ENCODE peak calls at places on chromosomes 7 and 10, in four cellular contexts. N, K, U and L are unnamed samples. For H3K4me1, the result is how much of the 10 kb centered on the place peaks cover.

GRCh38 chr7:145411066-145411465 is 575.2 kb upstream of the TPK1 start:
- DNase-seq in N (no peak), K (no peak), U (no peak), L (no peak)

GRCh38 chr10:101311440-101312067 is 42.4 kb upstream of the BTRC start:
- DNase-seq in N (no peak), K (no peak), U (no peak), L (no peak)

GRCh38 chr10:35050556-35050955 is 39.6 kb downstream of the CUL2 start:
- DNase-seq in N (no peak), K (no peak), U (no peak), L (no peak)

GRCh38 chr10:4541292-4541691 is 284.7 kb upstream of the AKR1E2 start:
- DNase-seq in N (no peak), K (peak), U (no peak), L (no peak)

GRCh38 chr7:7785349-7785973 is 67.1 kb upstream of the RPA3 start:
- DNase-seq in N (no peak), K (no peak), U (no peak), L (no peak)

GRCh38 chr10:128268015-128268722 is 141.9 kb upstream of the MKI67 start:
- DNase-seq in N (no peak), K (no peak), U (no peak), L (no peak)

GRCh38 chr10:43027331-43027955 is 49.4 kb upstream of the RET start:
- DNase-seq in N (no peak), K (no peak), U (no peak), L (no peak)

GRCh38 chr7:81632418-81632817 is 137.4 kb downstream of the HGF start:
- DNase-seq in N (no peak), K (no peak), U (no peak), L (no peak)

GRCh38 chr7:37942934-37943610 is 22.6 kb downstream of the EPDR1 start:
- DNase-seq in N (no peak), K (no peak), U (peak), L (no peak)

GRCh38 chr10:119768455-119769094 is 42.7 kb downstream of the INPP5F start:
- DNase-seq in N (no peak), K (no peak), U (no peak), L (no peak)

GRCh38 chr7:13189712-13190111 is 502.3 kb downstream of the ARL4A start:
- DNase-seq in N (no peak), K (no peak), U (no peak), L (no peak)

GRCh38 chr10:111084346-111085255 is 7.8 kb downstream of the ADRA2A start:
- DNase-seq in N (no peak), K (no peak), U (no peak), L (no peak)

GRCh38 chr7:145928937-145929336 is 187.7 kb upstream of the CNTNAP2 start:
- DNase-seq in N (no peak), K (no peak), U (no peak), L (no peak)

GRCh38 chr7:138386821-138387220 is 73.2 kb upstream of the TRIM24 start:
- DNase-seq in N (no peak), K (no peak), U (no peak), L (no peak)

GRCh38 chr7:111025013-111025412 is 65.9 kb upstream of the LRRN3 start:
- DNase-seq in N (peak), K (no peak), U (no peak), L (no peak)

GRCh38 chr10:62554632-62555199 is 180.5 kb downstream of the ZNF365 start:
- DNase-seq in N (no peak), K (no peak), U (no peak), L (no peak)

GRCh38 chr10:58385784-58386112 is 538 bp downstream of the TFAM start:
- DNase-seq in N (no peak), K (peak), U (peak), L (peak)

DNA sequence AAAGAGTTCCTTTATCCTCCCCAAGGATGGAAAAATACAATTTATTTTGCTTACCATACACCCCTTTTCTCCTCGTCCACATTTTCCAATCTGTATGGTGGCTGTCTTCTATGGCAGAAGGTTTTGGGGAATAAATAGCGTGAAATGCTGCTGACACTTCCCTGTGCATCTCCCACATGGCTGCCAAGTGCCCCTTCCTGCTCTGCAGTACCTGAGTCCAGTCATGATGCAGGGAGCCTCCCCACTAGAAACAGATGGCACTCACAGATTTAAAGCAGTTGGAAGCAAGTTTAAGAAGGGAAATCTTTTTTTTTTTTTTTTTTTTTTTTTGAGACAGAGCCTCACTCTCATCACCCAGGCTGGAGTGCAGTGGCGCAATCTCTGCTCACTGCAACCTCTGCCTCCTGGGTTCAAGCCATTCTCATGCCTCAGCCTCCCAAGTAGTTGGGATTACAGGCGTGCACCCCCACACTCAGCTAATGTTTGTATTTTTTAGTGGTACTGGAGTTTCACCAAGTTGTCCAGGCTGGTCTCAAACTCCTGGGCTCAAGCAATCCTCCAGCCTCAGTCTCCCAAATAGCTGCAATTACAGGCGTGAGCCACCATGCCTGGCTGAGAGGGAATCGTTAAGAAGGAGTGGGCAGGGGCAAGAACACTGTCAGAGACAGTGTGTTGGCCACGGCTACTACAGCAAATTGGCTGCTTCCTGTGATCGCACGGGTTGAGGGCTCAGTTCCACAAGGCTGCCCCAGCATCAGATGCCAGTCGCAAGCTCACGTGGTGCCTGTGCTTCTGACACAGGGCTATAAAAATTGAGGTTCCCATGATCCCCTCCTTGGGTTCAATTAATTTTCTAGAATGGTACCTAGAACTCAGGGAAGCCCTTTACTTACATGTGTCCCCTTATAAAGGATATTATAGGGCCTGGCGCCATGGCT is 5.3 kb upstream of the PILRA start:
- DNase-seq in N (no peak), K (no peak), U (peak), L (no peak)
- H3K4me3 ChIP-seq in N (no peak), K (no peak), U (no peak), L (no peak)

GRCh38 chr7:130874071-130874915 is 140.3 kb upstream of the KLF14 start:
- DNase-seq in N (no peak), K (no peak), U (no peak), L (no peak)
- H3K4me1 ChIP-seq in N (under half), K (under half), U (under half), L (under half)

DNA sequence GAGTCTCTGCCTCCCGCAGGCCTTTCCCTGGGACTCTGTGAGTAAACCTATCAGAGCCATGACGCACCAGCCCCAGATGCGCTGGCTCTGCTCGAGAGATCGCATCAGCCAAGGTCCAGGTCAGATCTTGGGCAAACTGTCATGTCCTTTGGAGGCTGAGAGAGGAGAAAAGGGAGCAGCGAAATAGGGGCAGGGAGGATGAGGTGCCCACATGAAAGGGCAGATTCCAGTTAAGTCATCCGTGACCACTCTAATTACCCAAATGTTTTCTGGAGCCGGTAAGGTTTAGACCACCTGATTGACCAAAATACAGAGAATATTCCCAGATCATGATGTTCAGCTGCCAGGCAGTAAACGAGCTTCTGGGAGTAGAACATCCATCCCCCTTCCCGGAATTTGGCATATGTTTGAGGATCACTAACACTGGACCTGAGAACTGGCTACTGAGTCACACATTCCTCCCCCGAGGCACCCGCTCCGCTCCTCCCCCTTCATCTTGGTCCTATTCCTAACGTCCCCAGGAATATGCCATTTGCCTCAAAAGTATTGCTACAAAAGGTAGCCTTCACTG is 88.0 kb downstream of the FGFR2 start:
- DNase-seq in N (no peak), K (no peak), U (peak), L (no peak)
- H3K27ac ChIP-seq in N (no peak), K (no peak), U (peak), L (no peak)

GRCh38 chr7:106503626-106504025 is 157.3 kb downstream of the CCDC71L start:
- DNase-seq in N (no peak), K (no peak), U (no peak), L (no peak)
- H3K4me3 ChIP-seq in N (no peak), K (no peak), U (no peak), L (no peak)

DNA sequence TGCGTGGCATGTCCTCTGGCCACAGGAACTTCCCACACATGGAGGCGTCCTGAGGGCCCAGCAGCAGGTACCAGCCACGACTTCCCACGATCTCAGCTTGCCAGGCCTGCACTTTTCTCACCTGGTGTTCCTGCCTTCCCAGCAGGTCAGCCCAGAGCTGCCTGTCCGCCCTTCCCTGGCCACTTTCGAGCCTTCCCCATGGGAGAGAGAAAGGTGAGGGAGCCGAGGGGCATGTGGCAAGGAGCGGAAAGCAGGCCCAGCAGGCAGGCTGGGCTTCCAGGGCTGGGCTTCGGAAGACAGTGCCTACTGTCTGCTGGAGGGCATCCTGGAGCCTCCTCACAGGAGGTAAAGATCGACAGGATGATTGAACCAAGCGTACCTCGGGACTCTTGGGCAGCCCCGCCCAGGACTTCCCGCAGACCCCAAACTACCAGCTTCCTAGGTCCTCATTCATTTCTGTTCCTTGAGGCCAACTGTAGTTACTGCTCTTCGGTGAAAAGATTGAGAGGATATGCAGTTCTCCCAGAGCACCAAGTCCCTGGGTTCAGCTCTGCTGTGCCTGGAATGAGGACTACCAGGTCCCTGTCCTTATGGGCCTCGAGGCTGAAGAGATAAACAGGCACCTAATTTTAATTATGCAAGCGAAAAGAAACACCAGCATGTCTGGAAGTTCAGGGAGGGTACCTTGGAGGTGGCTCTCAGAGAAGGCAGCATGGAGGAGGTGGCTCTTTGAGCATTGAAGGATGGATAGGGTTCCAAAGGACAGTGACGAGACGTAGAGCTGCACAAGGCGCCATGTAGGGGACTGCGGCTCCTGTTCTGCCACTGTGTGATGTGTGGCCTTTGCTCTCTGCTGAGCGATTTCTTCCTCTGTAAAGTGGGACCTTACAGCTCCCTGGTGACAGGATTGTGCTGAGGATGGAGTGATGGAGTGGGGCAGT is 87.8 kb downstream of the ZMIZ1 start:
- DNase-seq in N (no peak), K (no peak), U (no peak), L (no peak)
- H3K4me1 ChIP-seq in N (under half), K (half or more), U (half or more), L (under half)

DNA sequence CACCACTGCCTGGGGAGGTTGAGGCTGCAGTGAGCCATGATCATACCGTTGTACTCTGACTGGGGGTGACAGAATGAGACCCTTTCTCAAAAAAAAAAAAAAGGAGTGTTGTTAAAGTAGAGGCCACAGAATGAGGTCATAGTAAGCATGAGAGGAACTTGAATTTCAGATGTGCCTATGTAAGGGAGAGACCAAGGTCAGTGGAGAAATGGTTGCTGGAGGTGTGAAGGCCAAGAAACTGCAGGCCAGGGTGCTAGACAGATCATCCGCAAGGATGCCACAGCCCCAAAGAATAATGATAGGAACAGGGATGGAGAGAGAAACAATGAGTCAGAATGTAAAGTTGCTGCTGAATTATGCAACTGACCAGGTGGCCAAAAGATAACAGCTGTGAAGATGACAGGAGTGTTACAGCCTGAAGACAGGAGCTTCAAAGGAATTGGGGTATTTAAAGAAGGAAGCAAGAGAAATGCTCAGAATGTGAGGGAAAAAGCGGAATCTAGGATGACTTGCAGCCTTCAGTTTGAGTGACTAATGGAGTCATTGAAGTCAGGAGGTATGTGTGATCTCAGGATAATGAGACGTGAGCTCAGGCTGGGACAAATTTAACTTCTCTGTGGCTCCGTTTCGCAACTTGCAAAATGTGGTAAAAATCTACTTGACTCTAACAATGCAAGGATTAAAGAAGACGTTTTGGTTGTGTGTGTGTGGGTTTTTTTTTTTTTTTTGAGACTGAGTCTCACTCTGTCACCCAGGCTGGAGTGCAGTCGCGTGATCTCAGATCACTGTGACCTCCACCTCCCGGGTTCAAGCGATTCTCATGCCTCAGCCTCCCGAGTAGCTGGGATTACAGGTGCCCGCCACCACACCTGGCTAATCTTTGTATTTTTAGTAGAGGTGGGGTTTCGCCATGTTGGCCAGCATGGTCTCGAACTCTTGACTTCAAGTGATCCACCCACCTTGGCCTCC is 22.2 kb downstream of the TYW1B start:
- DNase-seq in N (no peak), K (no peak), U (no peak), L (no peak)
- H3K27ac ChIP-seq in N (no peak), K (no peak), U (no peak), L (no peak)

GRCh38 chr10:21330628-21331020 is 194.9 kb downstream of the SKIDA1 start:
- DNase-seq in N (no peak), K (no peak), U (no peak), L (no peak)

GRCh38 chr10:21326594-21326993 is 198.9 kb downstream of the SKIDA1 start:
- DNase-seq in N (no peak), K (no peak), U (no peak), L (no peak)

GRCh38 chr10:21329995-21330627 is 195.4 kb downstream of the SKIDA1 start:
- DNase-seq in N (no peak), K (no peak), U (no peak), L (no peak)

DNA sequence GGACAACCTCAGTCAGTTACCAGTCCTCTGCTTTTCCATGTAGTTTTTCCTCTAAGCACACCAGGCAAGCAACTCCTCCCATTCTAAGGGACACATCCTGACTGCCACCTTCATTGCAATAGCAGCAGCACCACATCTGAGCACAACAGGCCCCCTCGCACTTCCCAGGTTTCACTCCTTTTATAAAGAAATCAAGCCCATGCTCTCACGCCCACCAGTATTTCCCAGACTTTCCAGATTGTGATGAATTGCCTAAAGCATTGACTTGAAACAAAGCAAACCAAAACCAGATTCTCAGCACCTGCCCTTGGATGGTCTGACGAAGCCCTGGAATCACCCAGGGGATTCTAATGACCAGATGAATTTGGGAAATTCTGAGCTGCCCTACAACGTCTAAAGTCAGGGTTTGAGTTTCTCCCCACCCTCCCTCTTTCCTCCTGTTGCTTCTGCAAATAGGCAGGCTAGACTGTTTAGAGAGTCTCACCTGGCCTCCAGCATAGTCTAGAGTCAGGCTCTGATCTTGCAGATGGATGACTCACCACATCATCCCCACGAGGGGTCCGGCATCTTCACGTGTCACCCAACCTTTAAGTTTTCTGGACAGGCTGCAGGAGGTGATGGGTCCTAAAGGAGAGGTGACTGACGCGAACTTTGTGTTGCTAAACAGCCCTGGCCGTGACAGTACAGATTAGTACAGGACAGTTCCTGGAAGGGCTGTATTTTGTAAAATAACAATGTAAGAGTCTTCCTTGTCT is 198.1 kb downstream of the SKIDA1 start:
- DNase-seq in N (no peak), K (no peak), U (no peak), L (no peak)
- H3K4me3 ChIP-seq in N (no peak), K (no peak), U (no peak), L (no peak)

DNA sequence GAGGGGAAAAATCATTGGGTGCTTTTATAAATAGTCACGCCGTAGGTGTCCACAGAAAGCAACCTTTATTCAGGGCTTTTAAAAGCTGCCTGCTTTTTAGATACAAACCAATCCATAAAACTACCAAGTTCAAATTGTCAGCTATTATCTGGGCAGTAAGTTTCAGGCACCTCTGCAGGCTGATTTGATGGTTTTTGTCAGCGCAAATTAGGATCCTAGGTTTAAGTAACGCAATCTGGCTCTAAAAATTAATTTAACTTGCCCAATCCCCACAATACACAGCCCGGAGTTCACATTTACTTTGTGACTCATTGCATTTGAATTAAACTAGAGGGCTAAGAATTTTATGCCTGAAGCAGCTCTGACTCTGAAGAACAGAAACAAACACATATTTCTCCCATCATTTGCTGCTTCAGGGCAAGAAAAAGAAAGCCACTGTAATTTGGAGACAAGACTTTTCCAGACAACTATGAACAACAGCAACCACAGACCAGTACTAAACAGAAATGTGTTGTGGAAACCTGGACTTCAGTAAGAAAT is 43.3 kb downstream of the NRP1 start:
- DNase-seq in N (no peak), K (no peak), U (no peak), L (no peak)
- H3K4me1 ChIP-seq in N (under half), K (under half), U (under half), L (under half)